ENCODE peak calls at places on chromosomes 4 and X, in five cellular contexts. Q is CD4-positive, CD25-positive, alpha-beta regulatory T cell; E is NCI-H1417; D is HTR-8/SVneo; L is kidney glomerular epithelial cell. P is an unnamed sample.

GRCh38 chrX:8139713-8140112 is 31.4 kb downstream of the VCX2 start:
- DNase-seq in Q (no peak), E (no peak), D (no peak), L (peak), P (peak)

GRCh38 chrX:120316587-120317283 is 5.5 kb upstream of the TMEM255A start:
- DNase-seq in Q (no peak), E (no peak), D (no peak), L (peak), P (no peak)

GRCh38 chr4:109294006-109294405 is 8.5 kb downstream of the COL25A1 start:
- DNase-seq in Q (no peak), E (no peak), D (no peak), L (no peak), P (no peak)

GRCh38 chr4:37486134-37486533 is 200.0 kb downstream of the RELL1 start:
- DNase-seq in Q (no peak), E (no peak), D (no peak), L (no peak), P (no peak)

GRCh38 chr4:25939330-25939729 is 25.3 kb downstream of the SMIM20 start:
- DNase-seq in Q (no peak), E (no peak), D (no peak), L (no peak), P (no peak)

GRCh38 chr4:169151671-169152070 is 119.1 kb downstream of the SH3RF1 start:
- DNase-seq in Q (no peak), E (no peak), D (no peak), L (no peak), P (no peak)

GRCh38 chrX:118495958-118496762 is 545 bp downstream of the DOCK11 start:
- DNase-seq in Q (peak), E (peak), D (no peak), L (no peak), P (no peak)

GRCh38 chrX:30793767-30794103 is 95.3 kb downstream of the TAB3 start:
- DNase-seq in Q (no peak), E (no peak), D (no peak), L (no peak), P (no peak)

GRCh38 chr4:158371158-158371557 is 150.5 kb upstream of the RXFP1 start:
- DNase-seq in Q (no peak), E (no peak), D (peak), L (no peak), P (no peak)

GRCh38 chrX:138534410-138534809 is 177.1 kb downstream of the FGF13 start:
- DNase-seq in Q (no peak), E (no peak), D (no peak), L (no peak), P (no peak)

GRCh38 chr4:159966741-159967140 is 863.9 kb downstream of the RAPGEF2 start:
- DNase-seq in Q (no peak), E (no peak), D (no peak), L (no peak), P (no peak)

GRCh38 chrX:826448-826847 is 195.9 kb downstream of the SHOX start:
- DNase-seq in Q (no peak), E (no peak), D (no peak), L (no peak), P (no peak)

GRCh38 chr4:173450281-173450680 is 51.4 kb upstream of the SCRG1 start:
- DNase-seq in Q (no peak), E (no peak), D (no peak), L (no peak), P (no peak)

GRCh38 chrX:9738146-9738545 is 27.5 kb downstream of the GPR143 start:
- DNase-seq in Q (no peak), E (no peak), D (no peak), L (no peak), P (no peak)